ENCODE peak calls at places on chromosome 12, in six cellular contexts. J is dorsolateral prefrontal cortex, B is upper lobe of right lung, D is transverse colon, G is lung, Q is left ventricle myocardium inferior. O is an unnamed sample. For H3K27me3, the result is how much of the 10 kb centered on the place peaks cover.

GRCh38 chr12:43407816-43408645 is 144.0 kb downstream of the ADAMTS20 start:
- DNase-seq in Q (no peak), J (no peak), D (no peak), G (no peak), B (no peak), O (no peak)

GRCh38 chr12:132438139-132438700 is 51.7 kb upstream of the FBRSL1 start:
- DNase-seq in B (no peak), J (no peak), G (no peak), D (no peak), Q (no peak), O (peak)

GRCh38 chr12:18696971-18697602 is 40.7 kb downstream of the PLCZ1 start:
- DNase-seq in D (no peak), G (no peak), B (no peak), Q (no peak), J (no peak), O (no peak)

GRCh38 chr12:16348435-16349131 is 1.1 kb downstream of the MGST1 start:
- DNase-seq in D (no peak), G (no peak), Q (no peak), B (no peak), J (no peak), O (no peak)

GRCh38 chr12:75944097-75944904 is 87.3 kb downstream of the PHLDA1 start:
- DNase-seq in J (no peak), B (no peak), G (no peak), D (no peak), Q (no peak), O (no peak)

GRCh38 chr12:2998789-2999264 is 39.6 kb downstream of the TEAD4 start:
- DNase-seq in B (no peak), J (no peak), G (no peak), Q (peak), D (no peak), O (peak)

GRCh38 chr12:12600659-12601058 is 11.0 kb upstream of the CREBL2 start:
- DNase-seq in B (no peak), Q (no peak), G (no peak), J (no peak), D (no peak), O (no peak)

GRCh38 chr12:115709410-115710065 is 568.0 kb downstream of the MED13L start:
- DNase-seq in B (no peak), G (no peak), J (no peak), D (peak), Q (peak), O (no peak)

GRCh38 chr12:11785722-11786121 is 136.2 kb downstream of the ETV6 start:
- DNase-seq in D (no peak), Q (no peak), J (no peak), G (no peak), B (no peak), O (no peak)

GRCh38 chr12:76310110-76310509 is 38.1 kb downstream of the BBS10 start:
- DNase-seq in G (no peak), Q (no peak), D (no peak), B (no peak), J (no peak), O (no peak)

GRCh38 chr12:112013601-112014402 is 576 bp downstream of the ERP29 start:
- DNase-seq in Q (peak), G (peak), B (peak), D (peak), J (peak), O (peak)

GRCh38 chr12:32897276-32897615 is 669 bp upstream of the PKP2 start:
- DNase-seq in J (no peak), D (no peak), Q (no peak), G (no peak), B (no peak), O (no peak)

GRCh38 chr12:127987199-127987901 is 279.6 kb upstream of the TMEM132C start:
- DNase-seq in J (no peak), B (no peak), G (no peak), Q (no peak), D (no peak), O (no peak)

GRCh38 chr12:46109343-46110219 is 119.2 kb upstream of the SCAF11 start:
- DNase-seq in G (no peak), D (no peak), Q (no peak), J (no peak), B (no peak), O (no peak)

GRCh38 chr12:91225316-91225715 is 42.7 kb upstream of the DCN start:
- DNase-seq in J (no peak), G (no peak), D (no peak), B (no peak), Q (no peak), O (no peak)

GRCh38 chr12:62191747-62192485 is 68.3 kb upstream of the USP15 start:
- DNase-seq in G (no peak), D (no peak), B (peak), J (no peak), Q (no peak), O (peak)

GRCh38 chr12:123114305-123115083 is 36.4 kb downstream of the PITPNM2 start:
- DNase-seq in Q (no peak), D (no peak), B (no peak), J (no peak), G (no peak), O (no peak)

GRCh38 chr12:54037360-54038259 is 4.8 kb downstream of the HOXC5 start:
- DNase-seq in D (no peak), G (no peak), B (no peak), J (no peak), Q (no peak), O (no peak)

GRCh38 chr12:77837876-77838291 is 7.2 kb downstream of the NAV3 start:
- DNase-seq in D (no peak), J (no peak), G (no peak), Q (peak), B (no peak), O (no peak)

GRCh38 chr12:47758834-47759690 is at the start of gene RAPGEF3:
- DNase-seq in B (peak), Q (peak), D (peak), J (peak), G (peak), O (peak)

GRCh38 chr12:107782067-107782466 is 7.6 kb downstream of the ASCL4 start:
- DNase-seq in G (no peak), D (no peak), J (no peak), Q (no peak), B (no peak), O (no peak)

GRCh38 chr12:10121278-10121677 is 8.7 kb downstream of the CLEC7A start:
- DNase-seq in B (no peak), G (no peak), Q (no peak), D (no peak), J (no peak), O (no peak)

GRCh38 chr12:26884765-26885576 is 52.0 kb upstream of the ITPR2 start:
- DNase-seq in Q (peak), G (peak), D (peak), B (peak), J (peak), O (peak)

GRCh38 chr12:2586159-2587035 is 208.4 kb upstream of the FKBP4 start:
- DNase-seq in G (no peak), J (no peak), B (peak), D (no peak), Q (no peak), O (no peak)

GRCh38 chr12:100234166-100234565 is 32.7 kb downstream of the DEPDC4 start:
- DNase-seq in B (no peak), D (no peak), J (no peak), Q (no peak), G (no peak), O (no peak)

GRCh38 chr12:92695577-92695976 is 7.2 kb upstream of the PLEKHG7 start:
- DNase-seq in J (no peak), G (no peak), B (no peak), D (no peak), Q (no peak), O (no peak)

GRCh38 chr12:124233041-124233836 is 61.7 kb upstream of the RFLNA start:
- DNase-seq in B (no peak), Q (no peak), D (no peak), G (no peak), J (no peak), O (no peak)

GRCh38 chr12:112590281-112590680 is 171.5 kb downstream of the PTPN11 start:
- DNase-seq in B (no peak), Q (no peak), G (no peak), D (no peak), J (no peak), O (no peak)

GRCh38 chr12:39697108-39697507 is 77.5 kb upstream of the ABCD2 start:
- DNase-seq in D (no peak), B (no peak), G (no peak), Q (no peak), J (no peak), O (no peak)

DNA sequence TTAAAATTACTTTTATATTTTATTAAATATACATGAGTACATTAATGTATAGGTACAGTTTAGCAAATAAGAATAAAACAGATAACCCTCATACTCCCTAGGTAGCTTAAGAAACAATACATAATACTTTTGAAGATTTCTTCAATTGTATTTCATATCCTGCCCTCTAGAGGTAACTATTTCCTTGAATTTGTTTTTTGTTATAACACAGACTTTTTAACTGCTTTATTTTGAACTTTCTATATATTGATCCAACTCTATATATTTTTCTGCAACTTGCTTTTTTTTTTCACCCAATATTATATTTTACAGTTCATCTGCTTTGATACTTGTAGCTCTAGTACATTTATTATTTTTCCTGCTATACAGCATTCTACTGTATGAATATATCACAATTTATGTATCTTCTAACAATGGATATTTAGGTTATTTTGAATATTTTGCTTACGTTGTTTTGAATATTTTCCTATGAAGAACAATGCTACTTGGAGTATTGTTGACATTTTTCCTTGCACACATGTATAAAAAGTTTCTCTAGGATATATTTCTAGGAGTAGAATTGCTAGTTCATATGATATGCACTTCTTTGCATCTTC is 72.8 kb upstream of the ABCD2 start:
- DNase-seq in J (no peak), B (no peak), D (no peak), Q (no peak), G (no peak), O (no peak)
- TF ChIP-seq CTCF in J (peak), B (peak), D (peak), Q (peak), G (no peak), O (no peak)

GRCh38 chr12:109550310-109550680 is 23.0 kb downstream of the MMAB start:
- DNase-seq in Q (no peak), B (no peak), D (no peak), G (no peak), J (no peak), O (no peak)
- H3K27me3 ChIP-seq in Q (under half), B (under half), D (half or more), G (under half), J (under half), O (under half)

GRCh38 chr12:71565568-71565967 is 98.1 kb downstream of the ZFC3H1 start:
- DNase-seq in G (no peak), D (no peak), Q (no peak), J (no peak), B (no peak), O (no peak)

GRCh38 chr12:71566655-71567054 is 97.0 kb downstream of the ZFC3H1 start:
- DNase-seq in J (no peak), D (no peak), B (no peak), Q (no peak), G (no peak), O (no peak)

GRCh38 chr12:71562681-71563595 is 100.7 kb downstream of the ZFC3H1 start:
- DNase-seq in Q (no peak), J (no peak), B (no peak), D (no peak), G (no peak), O (no peak)

DNA sequence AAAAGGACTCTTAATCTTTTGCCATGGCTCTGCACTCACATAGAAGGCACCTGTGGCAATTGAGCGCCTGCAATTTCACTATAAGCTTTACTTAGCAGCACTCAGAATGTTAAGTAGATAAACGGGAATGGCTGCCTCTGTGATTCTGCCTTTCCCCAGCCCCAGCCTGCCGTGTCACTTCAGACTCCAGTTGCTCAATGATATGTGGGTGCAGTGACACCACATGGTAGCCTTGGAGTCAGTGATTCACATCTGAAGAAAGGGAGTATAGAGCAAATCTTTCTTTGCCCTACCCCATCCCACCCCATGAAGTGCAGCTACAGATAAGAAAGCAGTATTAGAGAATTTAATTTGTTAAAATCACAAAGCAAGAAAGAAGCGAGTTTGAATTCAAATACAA is 96.1 kb downstream of the ZFC3H1 start:
- DNase-seq in Q (no peak), D (no peak), G (no peak), J (no peak), B (no peak), O (no peak)
- TF ChIP-seq CTCF in Q (no peak), D (no peak), G (no peak), J (no peak), B (no peak), O (no peak)

GRCh38 chr12:4417471-4417870 is 28.1 kb downstream of the FGF6 start:
- DNase-seq in B (no peak), D (no peak), Q (no peak), J (no peak), G (no peak), O (no peak)

GRCh38 chr12:4416276-4416675 is 29.3 kb downstream of the FGF6 start:
- DNase-seq in J (no peak), Q (no peak), B (no peak), G (no peak), D (no peak), O (no peak)

GRCh38 chr12:4412462-4412861 is 33.0 kb upstream of the FGF23 start:
- DNase-seq in D (no peak), Q (no peak), B (no peak), J (no peak), G (no peak), O (no peak)

GRCh38 chr12:4407136-4407535 is 27.6 kb upstream of the FGF23 start:
- DNase-seq in J (no peak), Q (no peak), B (no peak), D (no peak), G (no peak), O (no peak)

DNA sequence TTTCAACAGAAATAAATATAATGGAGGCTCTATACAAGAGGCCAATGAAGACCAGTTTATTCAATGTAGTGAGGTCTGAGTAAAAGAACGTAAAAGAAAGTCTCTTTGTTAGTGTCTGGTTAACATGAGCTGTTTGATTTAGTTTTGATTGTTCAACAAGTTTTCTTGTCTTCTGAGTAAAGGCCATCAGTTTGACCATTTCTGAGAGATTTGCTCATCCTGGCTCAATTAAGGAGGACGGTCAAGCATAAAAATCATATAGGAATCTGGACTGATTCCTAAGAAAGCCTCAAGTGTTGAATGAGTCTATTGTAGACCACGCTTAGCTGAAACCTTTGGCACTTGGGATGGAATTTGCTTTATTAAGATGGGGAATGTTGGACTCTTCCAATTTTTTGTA is 32.5 kb upstream of the FGF23 start:
- DNase-seq in G (no peak), B (no peak), Q (no peak), D (no peak), J (no peak), O (no peak)
- H3K27me3 ChIP-seq in G (under half), B (under half), Q (under half), D (under half), J (under half), O (under half)

GRCh38 chr12:751192-751827 is 1.1 kb upstream of the WNK1 start:
- DNase-seq in G (peak), Q (peak), J (peak), D (peak), B (peak), O (peak)
- TF ChIP-seq CTCF in G (peak), Q (peak), J (peak), D (peak), B (peak), O (peak)

GRCh38 chr12:101664961-101665360 is 32.5 kb upstream of the CHPT1 start:
- DNase-seq in D (no peak), J (no peak), B (no peak), G (no peak), Q (no peak), O (no peak)

GRCh38 chr12:101667591-101667990 is 29.8 kb upstream of the CHPT1 start:
- DNase-seq in G (no peak), B (no peak), J (no peak), Q (no peak), D (no peak), O (no peak)

GRCh38 chr12:101666017-101666728 is 31.3 kb upstream of the CHPT1 start:
- DNase-seq in B (no peak), J (no peak), D (no peak), Q (no peak), G (no peak), O (no peak)

DNA sequence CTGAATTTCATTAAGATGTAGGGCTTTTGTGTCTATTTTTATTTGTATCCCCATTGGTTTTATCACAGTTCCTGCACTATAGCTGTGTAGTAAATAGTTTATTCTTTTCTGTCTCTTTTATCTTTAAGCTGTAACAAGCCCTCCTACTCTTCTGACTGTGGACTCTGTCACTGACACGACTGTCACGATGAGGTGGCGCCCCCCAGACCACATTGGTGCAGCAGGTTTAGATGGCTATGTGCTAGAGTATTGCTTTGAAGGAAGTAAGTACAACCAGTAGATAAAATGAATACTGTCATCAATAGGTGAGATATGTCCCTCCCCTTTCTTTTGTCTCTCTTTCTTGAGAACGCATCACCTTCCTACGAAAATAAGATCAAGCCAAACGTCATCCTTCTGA is 34.1 kb upstream of the CHPT1 start:
- DNase-seq in B (no peak), G (no peak), J (no peak), Q (no peak), D (no peak), O (no peak)
- H3K27me3 ChIP-seq in B (under half), G (under half), J (under half), Q (under half), D (under half), O (under half)

GRCh38 chr12:57489157-57489641 is 1.3 kb downstream of the MARS1 start:
- DNase-seq in D (no peak), Q (no peak), B (no peak), G (no peak), J (no peak), O (no peak)

GRCh38 chr12:57488397-57489156 is 709 bp downstream of the MARS1 start:
- DNase-seq in D (no peak), B (no peak), Q (no peak), J (no peak), G (no peak), O (no peak)

GRCh38 chr12:57487597-57488396 is at the start of gene MARS1:
- DNase-seq in D (peak), J (peak), G (peak), B (peak), Q (peak), O (peak)

GRCh38 chr12:57490126-57490525 is 2.3 kb downstream of the MARS1 start:
- DNase-seq in G (no peak), J (no peak), B (no peak), D (no peak), Q (no peak), O (no peak)

DNA sequence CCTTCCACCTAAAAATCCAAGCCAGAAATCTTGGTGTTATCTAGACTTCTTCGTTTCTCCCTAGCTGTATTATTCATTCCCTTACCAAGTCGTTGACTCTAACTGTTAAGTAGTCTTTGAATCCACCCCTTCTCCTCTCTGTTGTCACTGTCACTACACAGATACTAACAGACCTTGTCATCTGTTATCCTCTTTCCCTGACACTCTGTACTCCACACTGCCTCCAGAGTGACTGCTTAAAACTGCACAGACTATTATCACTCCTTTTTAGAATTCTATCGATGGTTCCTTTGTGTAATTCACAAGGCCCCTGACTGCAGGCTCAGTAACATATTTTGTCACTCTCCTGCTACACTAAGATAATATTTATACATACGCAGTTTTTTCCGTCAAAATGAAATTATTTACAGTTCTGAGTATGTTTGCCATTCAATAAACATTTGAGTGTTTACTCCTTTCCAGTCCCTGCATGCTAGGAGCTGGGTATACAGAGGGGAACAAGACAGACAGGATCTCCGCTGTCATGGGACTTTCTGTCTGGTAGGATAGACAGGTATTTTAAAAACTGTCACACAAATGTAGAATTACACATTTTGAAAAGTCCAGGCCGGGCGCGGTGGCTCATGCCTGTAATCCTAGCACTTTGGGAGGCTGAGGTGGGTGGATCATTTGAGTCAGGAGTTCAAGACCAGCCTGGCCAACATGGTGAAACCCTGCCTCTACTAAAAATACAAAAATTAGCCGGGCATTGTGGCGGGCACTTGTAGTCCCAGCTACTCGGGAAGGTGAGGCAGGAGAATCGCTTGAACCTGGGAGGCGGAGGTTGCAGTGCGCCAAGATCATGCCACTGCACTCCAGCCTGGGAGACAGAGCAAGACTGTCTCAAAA is 3.8 kb downstream of the MARS1 start:
- DNase-seq in G (no peak), B (no peak), D (no peak), J (no peak), Q (no peak), O (no peak)
- TF ChIP-seq CTCF in G (no peak), B (no peak), D (no peak), J (no peak), Q (no peak), O (no peak)